ENCODE peak calls at places on chromosomes 16 and 17, in six cellular contexts. Q is IMR-90, L is H1, W is H9, S is neuronal stem cell, V is trophoblast cell. H is an unnamed sample.

GRCh38 chr17:79915850-79916430 is 76.7 kb upstream of the CBX4 start:
- DNase-seq in V (peak; percentile 91), L (peak; percentile 64), Q (peak; percentile 28), W (peak; percentile 92), S (no peak), H (peak; percentile 34)

GRCh38 chr17:3556239-3556904 is 1.2 kb downstream of the TRPV3 start:
- DNase-seq in S (no peak), Q (no peak), W (peak; percentile 26), V (no peak), L (no peak), H (no peak)

GRCh38 chr17:8649157-8650118 is 18.9 kb upstream of the MYH10 start:
- DNase-seq in W (no peak), V (peak; percentile 100), Q (peak; percentile 95), L (no peak), S (no peak), H (peak; percentile 75)

GRCh38 chr16:75097941-75098897 is 18.4 kb downstream of the LDHD start:
- DNase-seq in L (no peak), Q (no peak), V (peak; percentile 40), W (no peak), S (no peak), H (no peak)

GRCh38 chr17:48357727-48358126 is 72.3 kb downstream of the SKAP1 start:
- DNase-seq in V (no peak), Q (peak; percentile 0), L (no peak), W (no peak), S (no peak), H (no peak)

GRCh38 chr16:77469639-77470038 is 34.8 kb upstream of the ADAMTS18 start:
- DNase-seq in S (no peak), Q (no peak), L (no peak), W (no peak), V (no peak), H (no peak)

GRCh38 chr16:70163596-70163995 is 10.0 kb upstream of the CLEC18C start:
- DNase-seq in V (no peak), Q (no peak), L (no peak), W (no peak), S (no peak), H (no peak)

GRCh38 chr17:3602499-3602898 is 6.7 kb downstream of the TRPV1 start:
- DNase-seq in L (no peak), S (no peak), V (peak; percentile 88), Q (peak; percentile 6), W (peak; percentile 75), H (peak; percentile 13)

GRCh38 chr17:49687878-49688491 is 10.1 kb upstream of the SPOP start:
- DNase-seq in W (peak; percentile 28), V (peak; percentile 79), L (no peak), S (no peak), Q (peak; percentile 61), H (peak; percentile 56)

GRCh38 chr16:1610071-1610840 is 1.6 kb downstream of the IFT140 start:
- DNase-seq in S (peak; percentile 96), V (peak; percentile 98), W (peak; percentile 92), Q (peak; percentile 73), L (peak; percentile 68), H (peak; percentile 92)

GRCh38 chr16:30659507-30660423 is 1.5 kb downstream of the FBRS start:
- DNase-seq in S (no peak), V (peak; percentile 21), L (no peak), Q (no peak), W (no peak), H (peak; percentile 16)

GRCh38 chr16:72099377-72099818 is 5.8 kb downstream of the DHX38 start:
- DNase-seq in V (peak; percentile 74), L (peak; percentile 19), Q (peak; percentile 49), W (peak; percentile 76), S (peak; percentile 27), H (peak; percentile 68)

GRCh38 chr16:70767377-70768204 is 33.4 kb downstream of the VAC14 start:
- DNase-seq in W (no peak), S (no peak), V (peak; percentile 84), L (no peak), Q (no peak), H (peak; percentile 32)

GRCh38 chr17:5373112-5373511 is 46.4 kb downstream of the NUP88 start:
- DNase-seq in W (no peak), S (no peak), V (peak; percentile 31), L (no peak), Q (no peak), H (no peak)

GRCh38 chr17:8318010-8318409 is 8.0 kb downstream of the ARHGEF15 start:
- DNase-seq in V (no peak), S (no peak), W (no peak), Q (no peak), L (no peak), H (no peak)

GRCh38 chr17:79833744-79834574 is 5.3 kb downstream of the CBX4 start:
- DNase-seq in V (no peak), L (no peak), W (peak; percentile 73), S (no peak), Q (no peak), H (no peak)

GRCh38 chr17:38352245-38353083 is 820 bp downstream of the SOCS7 start:
- DNase-seq in W (peak; percentile 61), S (no peak), Q (no peak), V (peak; percentile 33), L (no peak), H (peak; percentile 52)

GRCh38 chr16:73012341-73012740 is 35.6 kb downstream of the ZFHX3 start:
- DNase-seq in Q (no peak), V (no peak), L (no peak), S (no peak), W (no peak), H (no peak)

GRCh38 chr16:9033125-9033830 is 58.2 kb upstream of the HAPSTR1 start:
- DNase-seq in V (peak; percentile 90), L (no peak), S (peak; percentile 35), Q (peak; percentile 71), W (peak; percentile 68), H (peak; percentile 69)

GRCh38 chr17:6305613-6306360 is 129.1 kb downstream of the AIPL1 start:
- DNase-seq in L (no peak), W (no peak), Q (no peak), V (no peak), S (no peak), H (no peak)

GRCh38 chr16:9165601-9166220 is 74.3 kb downstream of the HAPSTR1 start:
- DNase-seq in V (no peak), W (no peak), S (no peak), Q (no peak), L (no peak), H (no peak)

GRCh38 chr16:28193530-28194423 is 18.0 kb downstream of the XPO6 start:
- DNase-seq in S (no peak), Q (peak; percentile 98), V (peak; percentile 94), L (no peak), W (no peak), H (peak; percentile 77)

GRCh38 chr17:68155692-68156091 is 92.2 kb upstream of the AMZ2 start:
- DNase-seq in L (no peak), W (no peak), V (no peak), S (no peak), Q (no peak), H (no peak)

GRCh38 chr16:5415123-5415522 is 317.5 kb upstream of the EEF2KMT start:
- DNase-seq in Q (no peak), S (no peak), L (no peak), W (peak; percentile 60), V (no peak), H (no peak)

DNA sequence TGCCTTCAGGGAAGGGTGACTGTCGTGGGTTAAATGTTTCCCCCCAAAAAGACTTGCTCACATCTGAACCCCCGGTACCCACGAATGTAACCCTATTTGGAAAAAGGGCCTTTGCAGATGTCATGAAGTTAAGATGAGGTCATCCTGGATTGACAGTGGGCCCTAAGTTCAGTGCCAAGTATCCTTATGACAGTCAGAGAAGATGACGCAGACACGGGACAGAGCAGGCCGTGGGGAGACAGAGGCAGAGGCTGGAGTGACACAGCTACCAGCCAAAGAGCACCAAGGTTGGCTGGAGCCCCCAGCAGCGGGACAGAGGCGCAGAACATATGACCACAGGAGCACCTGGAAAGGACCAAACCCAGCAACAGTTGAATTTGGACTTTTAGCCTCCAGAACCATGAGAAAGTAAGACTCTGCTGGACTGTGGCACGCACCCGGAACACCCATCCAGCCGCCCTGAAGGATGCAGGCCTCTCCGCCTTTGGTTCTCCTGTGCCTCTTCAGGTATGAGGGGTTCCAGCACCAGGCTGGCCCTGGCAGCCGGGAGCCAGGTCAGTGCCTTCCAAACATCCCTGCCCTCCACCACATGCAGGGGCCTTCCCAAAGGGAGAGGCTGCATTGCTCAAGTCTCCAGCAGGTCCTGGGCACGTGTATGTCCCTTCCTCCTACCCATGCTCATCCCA is 104.0 kb downstream of the FOXL1 start:
- DNase-seq in W (no peak), L (no peak), Q (no peak), S (no peak), V (no peak), H (no peak)
- H3K18ac ChIP-seq in W (no peak overlapping the region), L (no peak overlapping the region), Q (no peak overlapping the region), S (peak overlapping the region; percentile 42), V (no peak overlapping the region), H (no peak overlapping the region)

GRCh38 chr17:81486174-81486810 is 26.3 kb downstream of the ACTG1 start:
- DNase-seq in W (no peak), S (no peak), Q (no peak), L (no peak), V (no peak), H (no peak)

GRCh38 chr17:81489012-81489968 is 23.3 kb downstream of the ACTG1 start:
- DNase-seq in S (no peak), V (no peak), L (no peak), Q (no peak), W (peak; percentile 69), H (no peak)

GRCh38 chr17:81487089-81487486 is 25.5 kb downstream of the ACTG1 start:
- DNase-seq in W (no peak), Q (no peak), V (no peak), S (no peak), L (no peak), H (no peak)

GRCh38 chr17:81488276-81488860 is 24.2 kb downstream of the ACTG1 start:
- DNase-seq in Q (no peak), V (peak; percentile 24), S (no peak), W (no peak), L (no peak), H (no peak)

GRCh38 chr17:81487487-81488275 is 24.9 kb downstream of the ACTG1 start:
- DNase-seq in W (peak; percentile 81), V (peak; percentile 83), S (peak; percentile 75), Q (peak; percentile 60), L (no peak), H (peak; percentile 66)
- H2BK120ac ChIP-seq in W (no peak overlapping the region), V (peak overlapping the region; percentile 84), S (no peak overlapping the region), Q (peak overlapping the region; percentile 68), L (no peak overlapping the region), H (peak overlapping the region; percentile 97)

GRCh38 chr17:82619211-82619610 is 29.0 kb downstream of the WDR45B start:
- DNase-seq in W (no peak), V (no peak), S (no peak), Q (no peak), L (no peak), H (no peak)
- H3K14ac ChIP-seq in W (no peak overlapping the region), V (no peak overlapping the region), S (no peak overlapping the region), Q (no peak overlapping the region), L (no peak overlapping the region), H (no peak overlapping the region)

GRCh38 chr16:57624806-57625500 is 3.5 kb upstream of the ADGRG1 start:
- DNase-seq in L (no peak), Q (no peak), W (no peak), V (no peak), S (no peak), H (no peak)

GRCh38 chr16:57621521-57622268 is 6.7 kb upstream of the ADGRG1 start:
- DNase-seq in L (no peak), Q (no peak), S (no peak), V (peak; percentile 53), W (no peak), H (no peak)

GRCh38 chr16:57622361-57623250 is 5.8 kb upstream of the ADGRG1 start:
- DNase-seq in W (no peak), Q (no peak), S (no peak), V (peak; percentile 39), L (no peak), H (no peak)

GRCh38 chr16:57624044-57624688 is 4.3 kb upstream of the ADGRG1 start:
- DNase-seq in W (no peak), S (no peak), V (peak; percentile 55), L (no peak), Q (peak; percentile 42), H (no peak)

GRCh38 chr16:57623251-57624043 is 5.0 kb upstream of the ADGRG1 start:
- DNase-seq in L (no peak), V (peak; percentile 84), S (no peak), Q (peak; percentile 52), W (peak; percentile 50), H (peak; percentile 27)
- H3K18ac ChIP-seq in L (no peak overlapping the region), V (peak overlapping the region; percentile 22), S (peak overlapping the region; percentile 68), Q (no peak overlapping the region), W (peak overlapping the region; percentile 63), H (no peak overlapping the region)